ENCODE peak calls at places on chromosomes 4 and X, in seven cellular contexts. One of them, this sample, is unnamed.

GRCh38 chr4:125283702-125284279 is 31.0 kb upstream of the FAT4 start:
- DNase-seq in nephron progenitor cell: peak; percentile 12
- DNase-seq in CD14-positive monocyte: no peak
- DNase-seq in astrocyte: peak; percentile 10
- DNase-seq in upper lobe of right lung: no peak
- DNase-seq in lower leg skin: no peak
- DNase-seq in H1: no peak
- DNase-seq in this sample: no peak

GRCh38 chr4:80336582-80336981 is 1.1 kb downstream of the CFAP299 start:
- DNase-seq in astrocyte: peak; percentile 33
- DNase-seq in nephron progenitor cell: peak; percentile 19
- DNase-seq in CD14-positive monocyte: no peak
- DNase-seq in H1: no peak
- DNase-seq in upper lobe of right lung: peak; percentile 51
- DNase-seq in lower leg skin: no peak
- DNase-seq in this sample: no peak

GRCh38 chrX:48531359-48531954 is 8.1 kb upstream of the TBC1D25 start:
- DNase-seq in astrocyte: peak; percentile 82
- DNase-seq in CD14-positive monocyte: no peak
- DNase-seq in lower leg skin: no peak
- DNase-seq in H1: no peak
- DNase-seq in nephron progenitor cell: no peak
- DNase-seq in upper lobe of right lung: no peak
- DNase-seq in this sample: no peak

GRCh38 chrX:152831391-152831790 is 528 bp downstream of the NSDHL start:
- DNase-seq in CD14-positive monocyte: no peak
- DNase-seq in lower leg skin: no peak
- DNase-seq in H1: no peak
- DNase-seq in upper lobe of right lung: no peak
- DNase-seq in nephron progenitor cell: no peak
- DNase-seq in astrocyte: no peak
- DNase-seq in this sample: no peak

GRCh38 chr4:146235654-146236570 is 21.6 kb downstream of the REELD1 start:
- DNase-seq in astrocyte: no peak
- DNase-seq in nephron progenitor cell: no peak
- DNase-seq in CD14-positive monocyte: peak; percentile 59
- DNase-seq in upper lobe of right lung: no peak
- DNase-seq in lower leg skin: no peak
- DNase-seq in H1: no peak
- DNase-seq in this sample: no peak

GRCh38 chr4:98448923-98449322 is 187.7 kb downstream of the RAP1GDS1 start:
- DNase-seq in H1: no peak
- DNase-seq in lower leg skin: no peak
- DNase-seq in upper lobe of right lung: no peak
- DNase-seq in nephron progenitor cell: no peak
- DNase-seq in astrocyte: no peak
- DNase-seq in CD14-positive monocyte: no peak
- DNase-seq in this sample: no peak

GRCh38 chr4:152510349-152511147 is 25.3 kb downstream of the FBXW7 start:
- DNase-seq in nephron progenitor cell: no peak
- DNase-seq in CD14-positive monocyte: no peak
- DNase-seq in H1: no peak
- DNase-seq in astrocyte: no peak
- DNase-seq in upper lobe of right lung: no peak
- DNase-seq in lower leg skin: no peak
- DNase-seq in this sample: no peak

GRCh38 chr4:14345356-14345775 is 656.9 kb upstream of the CPEB2 start:
- DNase-seq in H1: no peak
- DNase-seq in astrocyte: peak; percentile 48
- DNase-seq in upper lobe of right lung: no peak
- DNase-seq in CD14-positive monocyte: peak; percentile 85
- DNase-seq in nephron progenitor cell: no peak
- DNase-seq in lower leg skin: no peak
- DNase-seq in this sample: no peak

GRCh38 chrX:41085105-41085882 is at the start of gene USP9X:
- DNase-seq in nephron progenitor cell: peak; percentile 83
- DNase-seq in H1: peak; percentile 33
- DNase-seq in CD14-positive monocyte: peak; percentile 85
- DNase-seq in astrocyte: peak; percentile 76
- DNase-seq in upper lobe of right lung: peak; percentile 93
- DNase-seq in lower leg skin: peak; percentile 98
- DNase-seq in this sample: peak; percentile 88

GRCh38 chr4:17232575-17233253 is 279.2 kb downstream of the QDPR start:
- DNase-seq in lower leg skin: no peak
- DNase-seq in CD14-positive monocyte: no peak
- DNase-seq in upper lobe of right lung: no peak
- DNase-seq in astrocyte: peak; percentile 78
- DNase-seq in H1: no peak
- DNase-seq in nephron progenitor cell: no peak
- DNase-seq in this sample: no peak

GRCh38 chr4:53537606-53538005 is 53.7 kb downstream of the LNX1 start:
- DNase-seq in astrocyte: no peak
- DNase-seq in CD14-positive monocyte: no peak
- DNase-seq in H1: no peak
- DNase-seq in lower leg skin: no peak
- DNase-seq in nephron progenitor cell: no peak
- DNase-seq in upper lobe of right lung: no peak
- DNase-seq in this sample: no peak

GRCh38 chrX:14942341-14942740 is 69.1 kb downstream of the MOSPD2 start:
- DNase-seq in astrocyte: no peak
- DNase-seq in lower leg skin: no peak
- DNase-seq in CD14-positive monocyte: no peak
- DNase-seq in H1: no peak
- DNase-seq in nephron progenitor cell: no peak
- DNase-seq in upper lobe of right lung: no peak
- DNase-seq in this sample: no peak

GRCh38 chr4:101284546-101284945 is 62.8 kb downstream of the PPP3CA start:
- DNase-seq in H1: no peak
- DNase-seq in CD14-positive monocyte: no peak
- DNase-seq in lower leg skin: no peak
- DNase-seq in astrocyte: no peak
- DNase-seq in upper lobe of right lung: no peak
- DNase-seq in nephron progenitor cell: no peak
- DNase-seq in this sample: no peak

DNA sequence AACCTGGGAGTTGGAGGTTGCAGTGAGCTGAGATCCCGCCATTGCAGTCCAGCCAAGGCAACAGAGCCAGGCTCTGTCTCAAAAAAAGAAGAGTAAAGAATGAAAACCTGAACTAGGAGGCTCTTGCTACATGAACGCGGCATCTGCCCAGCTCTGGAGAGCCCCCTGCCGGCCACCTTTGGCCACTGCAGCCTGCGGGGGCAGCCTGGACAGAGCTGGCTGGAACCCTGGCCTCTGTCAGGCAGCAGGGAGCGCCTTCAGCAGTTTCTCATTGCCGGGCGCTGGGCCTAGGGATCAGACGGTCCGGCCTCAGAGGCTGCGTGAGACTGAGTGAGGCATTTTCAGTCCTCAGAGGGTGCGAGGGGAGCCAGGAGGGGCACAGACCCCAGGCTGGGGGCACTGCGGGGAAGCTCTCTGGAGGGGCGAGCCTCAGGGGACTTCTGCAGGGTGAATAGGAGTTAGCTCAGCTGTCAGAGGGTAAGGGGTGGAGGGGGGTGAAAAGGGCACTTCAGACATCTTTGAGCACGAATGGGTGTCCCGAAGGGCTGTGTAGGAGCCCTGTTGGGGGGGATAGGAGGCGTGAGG is 17.5 kb downstream of the DOK7 start:
- DNase-seq in astrocyte: peak; percentile 10
- DNase-seq in nephron progenitor cell: peak; percentile 95
- DNase-seq in H1: peak; percentile 66
- DNase-seq in CD14-positive monocyte: no peak
- DNase-seq in lower leg skin: peak; percentile 93
- DNase-seq in upper lobe of right lung: peak; percentile 85
- DNase-seq in this sample: peak; percentile 96
- TF ChIP-seq CTCF in astrocyte: peak; percentile 91
- TF ChIP-seq CTCF in nephron progenitor cell: peak; percentile 100
- TF ChIP-seq CTCF in H1: no peak
- TF ChIP-seq CTCF in CD14-positive monocyte: peak; percentile 99
- TF ChIP-seq CTCF in lower leg skin: no peak
- TF ChIP-seq CTCF in upper lobe of right lung: peak; percentile 100
- TF ChIP-seq CTCF in this sample: peak; percentile 100

DNA sequence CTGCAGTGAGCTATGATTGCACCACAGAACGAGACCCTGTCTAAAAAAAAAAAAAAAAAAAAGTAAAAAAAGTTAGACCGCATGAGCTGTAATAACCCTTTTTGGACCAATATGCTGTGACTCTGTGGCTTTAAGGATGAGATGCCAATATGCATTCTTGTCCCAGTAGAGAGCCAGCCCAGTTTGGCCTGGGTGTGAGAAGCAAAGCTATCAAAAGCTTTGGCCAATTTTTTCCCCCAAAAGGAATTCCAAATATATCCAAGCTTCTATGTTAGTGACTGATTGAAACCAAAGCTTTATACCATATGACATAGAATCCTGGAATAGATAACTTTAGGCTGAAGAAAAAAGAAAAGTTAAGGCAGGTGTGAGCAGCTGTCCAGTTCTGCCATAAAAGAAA is 30.5 kb upstream of the RBPJ start:
- DNase-seq in upper lobe of right lung: no peak
- DNase-seq in H1: no peak
- DNase-seq in lower leg skin: no peak
- DNase-seq in astrocyte: no peak
- DNase-seq in nephron progenitor cell: no peak
- DNase-seq in CD14-positive monocyte: no peak
- DNase-seq in this sample: no peak
- TF ChIP-seq CTCF in upper lobe of right lung: no peak
- TF ChIP-seq CTCF in H1: no peak
- TF ChIP-seq CTCF in lower leg skin: no peak
- TF ChIP-seq CTCF in astrocyte: no peak
- TF ChIP-seq CTCF in nephron progenitor cell: no peak
- TF ChIP-seq CTCF in CD14-positive monocyte: no peak
- TF ChIP-seq CTCF in this sample: no peak

DNA sequence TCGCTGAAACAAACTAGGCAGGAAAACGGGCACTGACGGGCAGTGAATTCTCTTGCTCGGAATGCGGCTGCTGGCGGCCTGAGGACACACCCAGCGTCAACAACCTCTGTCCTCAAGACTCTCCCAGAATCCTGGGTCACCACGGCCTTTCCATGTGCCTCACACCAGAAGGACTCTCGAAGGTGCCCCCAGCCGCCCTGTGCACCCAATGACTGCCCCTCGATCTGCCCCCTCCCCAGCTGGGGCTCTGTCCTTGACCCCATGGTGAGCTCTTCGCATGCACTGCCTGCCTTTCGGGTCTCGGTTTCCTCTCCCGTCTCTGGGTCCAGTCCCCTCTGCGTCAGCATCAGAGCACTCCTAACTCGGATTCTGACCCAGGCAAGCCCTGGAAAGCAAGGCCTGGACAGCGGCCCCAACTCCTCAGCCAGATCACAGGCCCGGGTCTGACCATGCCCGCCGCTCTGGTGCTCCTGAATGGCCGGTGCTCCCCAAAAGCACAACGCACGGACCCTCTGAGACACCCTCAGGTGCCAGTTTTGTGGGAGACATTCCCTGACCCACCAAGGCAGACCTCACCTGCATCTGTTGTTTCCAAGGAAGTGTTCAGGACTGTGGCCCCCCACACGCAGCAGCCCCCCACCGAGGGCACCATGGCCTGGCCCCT is 56.0 kb downstream of the ACOX3 start:
- DNase-seq in CD14-positive monocyte: no peak
- DNase-seq in lower leg skin: no peak
- DNase-seq in H1: no peak
- DNase-seq in astrocyte: no peak
- DNase-seq in nephron progenitor cell: no peak
- DNase-seq in upper lobe of right lung: no peak
- DNase-seq in this sample: no peak
- TF ChIP-seq CTCF in CD14-positive monocyte: no peak
- TF ChIP-seq CTCF in lower leg skin: no peak
- TF ChIP-seq CTCF in H1: no peak
- TF ChIP-seq CTCF in astrocyte: no peak
- TF ChIP-seq CTCF in nephron progenitor cell: no peak
- TF ChIP-seq CTCF in upper lobe of right lung: no peak
- TF ChIP-seq CTCF in this sample: no peak

DNA sequence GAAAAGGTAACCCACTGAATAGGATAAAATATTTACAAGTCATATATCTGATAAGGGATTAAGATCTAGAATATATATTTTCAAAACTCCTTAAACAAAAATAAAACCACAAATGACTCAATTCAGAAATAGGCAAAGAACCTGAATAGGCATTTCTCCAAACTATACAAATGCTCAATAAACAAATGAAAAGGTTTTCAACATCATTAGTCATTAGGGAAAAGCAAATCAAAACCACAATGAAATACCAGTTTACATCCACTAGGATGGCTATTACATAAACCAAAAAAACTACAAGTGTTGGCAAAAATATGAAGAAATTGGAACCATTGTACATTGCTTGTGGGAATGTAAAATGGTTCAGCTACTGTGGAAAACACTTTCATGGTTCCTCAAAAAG is 167.0 kb upstream of the GALNT7 start:
- DNase-seq in upper lobe of right lung: no peak
- DNase-seq in H1: no peak
- DNase-seq in lower leg skin: no peak
- DNase-seq in CD14-positive monocyte: no peak
- DNase-seq in nephron progenitor cell: no peak
- DNase-seq in astrocyte: peak; percentile 89
- DNase-seq in this sample: no peak
- TF ChIP-seq CTCF in upper lobe of right lung: no peak
- TF ChIP-seq CTCF in H1: no peak
- TF ChIP-seq CTCF in lower leg skin: no peak
- TF ChIP-seq CTCF in CD14-positive monocyte: no peak
- TF ChIP-seq CTCF in nephron progenitor cell: no peak
- TF ChIP-seq CTCF in astrocyte: peak; percentile 9
- TF ChIP-seq CTCF in this sample: no peak

DNA sequence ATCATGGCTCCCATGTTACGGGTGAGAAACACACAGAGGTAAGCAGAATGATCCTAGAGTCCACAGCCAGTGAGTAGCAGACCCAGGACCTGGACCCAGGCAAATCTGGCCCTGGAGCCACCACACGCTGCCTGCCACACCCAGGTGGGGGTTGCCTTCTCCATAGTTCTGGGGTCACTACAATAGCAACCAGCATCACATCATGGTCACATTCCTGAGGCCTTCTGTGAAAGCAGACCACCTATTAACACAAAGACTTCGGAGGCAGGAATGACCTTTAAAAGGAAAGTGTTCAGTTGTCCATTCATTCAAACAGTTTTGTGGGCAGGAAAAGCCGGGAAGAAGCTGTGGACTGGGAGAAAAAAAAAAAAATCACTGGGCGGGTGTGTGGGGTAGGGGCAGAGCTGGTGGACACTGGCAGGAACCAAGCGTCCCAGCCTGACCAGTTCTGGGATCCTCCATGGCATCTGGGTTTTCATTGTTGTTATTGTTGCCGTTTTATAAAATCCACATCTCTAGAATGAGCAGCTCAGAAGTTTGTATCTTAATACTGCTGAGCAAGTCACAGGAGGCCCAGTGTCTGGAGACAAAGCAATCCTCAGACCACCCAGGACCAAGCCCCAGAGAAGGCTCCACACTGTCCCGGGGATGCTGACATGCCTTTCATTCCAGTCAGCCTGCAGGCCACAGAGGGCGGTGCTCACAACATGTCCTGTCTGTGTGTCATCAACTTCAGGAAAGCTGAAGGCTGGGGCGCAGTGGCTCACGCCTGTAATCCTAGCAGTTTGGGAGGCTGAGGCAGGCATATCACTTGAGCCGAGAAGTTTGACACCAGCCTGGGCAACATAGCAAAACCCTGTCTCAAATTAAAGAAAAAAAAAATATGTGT is 67.0 kb downstream of the SEL1L3 start:
- DNase-seq in CD14-positive monocyte: no peak
- DNase-seq in H1: peak; percentile 53
- DNase-seq in upper lobe of right lung: no peak
- DNase-seq in astrocyte: peak; percentile 84
- DNase-seq in lower leg skin: peak; percentile 68
- DNase-seq in nephron progenitor cell: peak; percentile 51
- DNase-seq in this sample: no peak
- TF ChIP-seq CTCF in CD14-positive monocyte: no peak
- TF ChIP-seq CTCF in H1: no peak
- TF ChIP-seq CTCF in upper lobe of right lung: no peak
- TF ChIP-seq CTCF in astrocyte: no peak
- TF ChIP-seq CTCF in lower leg skin: no peak
- TF ChIP-seq CTCF in nephron progenitor cell: no peak
- TF ChIP-seq CTCF in this sample: peak; percentile 53

GRCh38 chrX:114717921-114718320 is 134.0 kb downstream of the HTR2C start:
- DNase-seq in H1: no peak
- DNase-seq in lower leg skin: no peak
- DNase-seq in nephron progenitor cell: peak; percentile 66
- DNase-seq in upper lobe of right lung: no peak
- DNase-seq in astrocyte: no peak
- DNase-seq in CD14-positive monocyte: no peak
- DNase-seq in this sample: no peak
- TF ChIP-seq CTCF in H1: peak; percentile 79
- TF ChIP-seq CTCF in lower leg skin: no peak
- TF ChIP-seq CTCF in nephron progenitor cell: peak; percentile 69
- TF ChIP-seq CTCF in upper lobe of right lung: no peak
- TF ChIP-seq CTCF in astrocyte: no peak
- TF ChIP-seq CTCF in CD14-positive monocyte: no peak
- TF ChIP-seq CTCF in this sample: peak; percentile 81